ENCODE peak calls at places on chromosomes 5 and 9, in five cellular contexts. Q is cardiac fibroblast, I is fibroblast of the aortic adventitia, N is head of caudate nucleus, O is AG04449. E is an unnamed sample.
A peak's percentile ranks its signal among the peaks of the same experiment; 100 is the strongest.

GRCh38 chr9:106613250-106613737 is 249.7 kb upstream of the ZNF462 start:
- DNase-seq in O (no peak), Q (no peak), I (no peak), N (no peak), E (peak; percentile 17)

GRCh38 chr5:68932830-68933434 is 160.9 kb upstream of the SLC30A5 start:
- DNase-seq in N (no peak), Q (no peak), O (no peak), I (no peak), E (no peak)

GRCh38 chr9:108151161-108151586 is 661.6 kb upstream of the KLF4 start:
- DNase-seq in N (no peak), Q (peak; percentile 47), O (no peak), I (no peak), E (no peak)

GRCh38 chr5:2797160-2797559 is 45.7 kb upstream of the IRX2 start:
- DNase-seq in N (no peak), Q (no peak), O (no peak), I (no peak), E (no peak)

GRCh38 chr9:121599872-121600585 is 51.4 kb upstream of the DAB2IP start:
- DNase-seq in I (no peak), N (no peak), Q (no peak), O (no peak), E (peak; percentile 32)

GRCh38 chr9:130874783-130875182 is 21.8 kb downstream of the QRFP start:
- DNase-seq in Q (no peak), N (no peak), I (no peak), O (no peak), E (no peak)

GRCh38 chr5:151684690-151685361 is 1.9 kb downstream of the SPARC start:
- DNase-seq in I (peak; percentile 98), N (peak; percentile 27), O (peak; percentile 87), Q (peak; percentile 96), E (no peak)

GRCh38 chr5:175471628-175472027 is 6.7 kb upstream of the SFXN1 start:
- DNase-seq in Q (no peak), O (no peak), I (no peak), N (no peak), E (no peak)

GRCh38 chr9:119284118-119284517 is 85.1 kb downstream of the BRINP1 start:
- DNase-seq in Q (no peak), N (peak; percentile 34), O (no peak), I (no peak), E (peak; percentile 35)